ENCODE peak calls at places on chromosomes 6 and 20, in nine cellular contexts. One of them, this sample, is unnamed.

GRCh38 chr6:112007805-112008204 is 46.1 kb upstream of the CCN6 start:
- DNase-seq in endothelial cell of umbilical vein: peak; percentile 57
- DNase-seq in esophagus muscularis mucosa: no peak
- DNase-seq in HCT116: no peak
- DNase-seq in stomach: no peak
- DNase-seq in adrenal gland: peak; percentile 43
- DNase-seq in transverse colon: peak; percentile 11
- DNase-seq in Peyer's patch: no peak
- DNase-seq in heart left ventricle: peak; percentile 44
- DNase-seq in this sample: no peak

GRCh38 chr6:74434165-74434564 is 738.2 kb downstream of the CD109 start:
- DNase-seq in endothelial cell of umbilical vein: no peak
- DNase-seq in esophagus muscularis mucosa: no peak
- DNase-seq in HCT116: no peak
- DNase-seq in stomach: no peak
- DNase-seq in adrenal gland: no peak
- DNase-seq in transverse colon: no peak
- DNase-seq in Peyer's patch: no peak
- DNase-seq in heart left ventricle: no peak
- DNase-seq in this sample: no peak

GRCh38 chr20:3340443-3340842 is 67.0 kb downstream of the DNAAF9 start:
- DNase-seq in endothelial cell of umbilical vein: no peak
- DNase-seq in esophagus muscularis mucosa: no peak
- DNase-seq in HCT116: no peak
- DNase-seq in stomach: peak; percentile 84
- DNase-seq in adrenal gland: peak; percentile 86
- DNase-seq in transverse colon: peak; percentile 32
- DNase-seq in Peyer's patch: no peak
- DNase-seq in heart left ventricle: peak; percentile 87
- DNase-seq in this sample: peak; percentile 65

GRCh38 chr20:58598271-58599015 is 52.6 kb upstream of the STX16 start:
- DNase-seq in endothelial cell of umbilical vein: no peak
- DNase-seq in esophagus muscularis mucosa: no peak
- DNase-seq in HCT116: no peak
- DNase-seq in stomach: no peak
- DNase-seq in adrenal gland: peak; percentile 62
- DNase-seq in transverse colon: peak; percentile 32
- DNase-seq in Peyer's patch: no peak
- DNase-seq in heart left ventricle: peak; percentile 40
- DNase-seq in this sample: no peak

GRCh38 chr20:3658708-3659491 is 4.3 kb downstream of the GFRA4 start:
- DNase-seq in endothelial cell of umbilical vein: no peak
- DNase-seq in esophagus muscularis mucosa: no peak
- DNase-seq in HCT116: no peak
- DNase-seq in stomach: no peak
- DNase-seq in adrenal gland: peak; percentile 3
- DNase-seq in transverse colon: no peak
- DNase-seq in Peyer's patch: no peak
- DNase-seq in heart left ventricle: no peak
- DNase-seq in this sample: no peak

GRCh38 chr20:39607124-39607523 is 645.0 kb downstream of the DHX35 start:
- DNase-seq in endothelial cell of umbilical vein: no peak
- DNase-seq in esophagus muscularis mucosa: no peak
- DNase-seq in HCT116: no peak
- DNase-seq in stomach: no peak
- DNase-seq in adrenal gland: no peak
- DNase-seq in transverse colon: no peak
- DNase-seq in Peyer's patch: no peak
- DNase-seq in heart left ventricle: no peak
- DNase-seq in this sample: no peak

GRCh38 chr6:50699086-50699886 is 14.0 kb upstream of the TFAP2D start:
- DNase-seq in endothelial cell of umbilical vein: no peak
- DNase-seq in esophagus muscularis mucosa: no peak
- DNase-seq in HCT116: no peak
- DNase-seq in stomach: no peak
- DNase-seq in adrenal gland: no peak
- DNase-seq in transverse colon: no peak
- DNase-seq in Peyer's patch: no peak
- DNase-seq in heart left ventricle: no peak
- DNase-seq in this sample: no peak

GRCh38 chr6:105608711-105609374 is 206.0 kb upstream of the PREP start:
- DNase-seq in endothelial cell of umbilical vein: no peak
- DNase-seq in esophagus muscularis mucosa: no peak
- DNase-seq in HCT116: no peak
- DNase-seq in stomach: no peak
- DNase-seq in adrenal gland: no peak
- DNase-seq in transverse colon: peak; percentile 20
- DNase-seq in Peyer's patch: no peak
- DNase-seq in heart left ventricle: no peak
- DNase-seq in this sample: no peak

GRCh38 chr6:14871196-14871595 is 374.7 kb upstream of the JARID2 start:
- DNase-seq in endothelial cell of umbilical vein: no peak
- DNase-seq in esophagus muscularis mucosa: no peak
- DNase-seq in HCT116: no peak
- DNase-seq in stomach: no peak
- DNase-seq in adrenal gland: no peak
- DNase-seq in transverse colon: no peak
- DNase-seq in Peyer's patch: no peak
- DNase-seq in heart left ventricle: peak; percentile 83
- DNase-seq in this sample: no peak

GRCh38 chr6:549901-550300 is 107.0 kb downstream of the HUS1B start:
- DNase-seq in endothelial cell of umbilical vein: no peak
- DNase-seq in esophagus muscularis mucosa: no peak
- DNase-seq in HCT116: no peak
- DNase-seq in stomach: no peak
- DNase-seq in adrenal gland: no peak
- DNase-seq in transverse colon: no peak
- DNase-seq in Peyer's patch: no peak
- DNase-seq in heart left ventricle: no peak
- DNase-seq in this sample: no peak

GRCh38 chr20:56454754-56455153 is 13.7 kb upstream of the RTF2 start:
- DNase-seq in endothelial cell of umbilical vein: no peak
- DNase-seq in esophagus muscularis mucosa: no peak
- DNase-seq in HCT116: no peak
- DNase-seq in stomach: no peak
- DNase-seq in adrenal gland: no peak
- DNase-seq in transverse colon: no peak
- DNase-seq in Peyer's patch: no peak
- DNase-seq in heart left ventricle: no peak
- DNase-seq in this sample: no peak

GRCh38 chr6:44053760-44054556 is 73.3 kb downstream of the MRPL14 start:
- DNase-seq in endothelial cell of umbilical vein: peak; percentile 70
- DNase-seq in esophagus muscularis mucosa: no peak
- DNase-seq in HCT116: no peak
- DNase-seq in stomach: no peak
- DNase-seq in adrenal gland: no peak
- DNase-seq in transverse colon: no peak
- DNase-seq in Peyer's patch: no peak
- DNase-seq in heart left ventricle: no peak
- DNase-seq in this sample: no peak

GRCh38 chr6:8277769-8278168 is 157.6 kb downstream of the SLC35B3 start:
- DNase-seq in endothelial cell of umbilical vein: no peak
- DNase-seq in esophagus muscularis mucosa: no peak
- DNase-seq in HCT116: no peak
- DNase-seq in stomach: no peak
- DNase-seq in adrenal gland: no peak
- DNase-seq in transverse colon: no peak
- DNase-seq in Peyer's patch: no peak
- DNase-seq in heart left ventricle: no peak
- DNase-seq in this sample: no peak

GRCh38 chr6:33807606-33808005 is 3.8 kb upstream of the MLN start:
- DNase-seq in endothelial cell of umbilical vein: peak; percentile 26
- DNase-seq in esophagus muscularis mucosa: no peak
- DNase-seq in HCT116: no peak
- DNase-seq in stomach: no peak
- DNase-seq in adrenal gland: no peak
- DNase-seq in transverse colon: no peak
- DNase-seq in Peyer's patch: no peak
- DNase-seq in heart left ventricle: no peak
- DNase-seq in this sample: no peak

GRCh38 chr6:33808781-33809180 is 5.0 kb upstream of the MLN start:
- DNase-seq in endothelial cell of umbilical vein: no peak
- DNase-seq in esophagus muscularis mucosa: no peak
- DNase-seq in HCT116: no peak
- DNase-seq in stomach: no peak
- DNase-seq in adrenal gland: no peak
- DNase-seq in transverse colon: no peak
- DNase-seq in Peyer's patch: no peak
- DNase-seq in heart left ventricle: no peak
- DNase-seq in this sample: no peak

GRCh38 chr6:33806795-33807194 is 3.0 kb upstream of the MLN start:
- DNase-seq in endothelial cell of umbilical vein: no peak
- DNase-seq in esophagus muscularis mucosa: no peak
- DNase-seq in HCT116: no peak
- DNase-seq in stomach: no peak
- DNase-seq in adrenal gland: no peak
- DNase-seq in transverse colon: no peak
- DNase-seq in Peyer's patch: no peak
- DNase-seq in heart left ventricle: no peak
- DNase-seq in this sample: no peak

GRCh38 chr6:33812669-33813068 is 8.9 kb upstream of the MLN start:
- DNase-seq in endothelial cell of umbilical vein: peak; percentile 52
- DNase-seq in esophagus muscularis mucosa: no peak
- DNase-seq in HCT116: no peak
- DNase-seq in stomach: peak; percentile 35
- DNase-seq in adrenal gland: peak; percentile 44
- DNase-seq in transverse colon: no peak
- DNase-seq in Peyer's patch: no peak
- DNase-seq in heart left ventricle: peak; percentile 42
- DNase-seq in this sample: peak; percentile 53

GRCh38 chr6:33809619-33810018 is 5.8 kb upstream of the MLN start:
- DNase-seq in endothelial cell of umbilical vein: no peak
- DNase-seq in esophagus muscularis mucosa: no peak
- DNase-seq in HCT116: no peak
- DNase-seq in stomach: no peak
- DNase-seq in adrenal gland: no peak
- DNase-seq in transverse colon: no peak
- DNase-seq in Peyer's patch: no peak
- DNase-seq in heart left ventricle: no peak
- DNase-seq in this sample: no peak
- H3K4me1 ChIP-seq in endothelial cell of umbilical vein: no peaks in the 10 kb centered on the region
- H3K4me1 ChIP-seq in esophagus muscularis mucosa: no peaks in the 10 kb centered on the region
- H3K4me1 ChIP-seq in HCT116: no peaks in the 10 kb centered on the region
- H3K4me1 ChIP-seq in stomach: no peaks in the 10 kb centered on the region
- H3K4me1 ChIP-seq in adrenal gland: no peaks in the 10 kb centered on the region
- H3K4me1 ChIP-seq in transverse colon: no peaks in the 10 kb centered on the region
- H3K4me1 ChIP-seq in Peyer's patch: no peaks in the 10 kb centered on the region
- H3K4me1 ChIP-seq in heart left ventricle: peaks cover 16% of the 10 kb centered on the region
- H3K4me1 ChIP-seq in this sample: no peaks in the 10 kb centered on the region

GRCh38 chr6:32178547-32179440 is 589 bp downstream of the RNF5 start:
- DNase-seq in endothelial cell of umbilical vein: peak; percentile 57
- DNase-seq in esophagus muscularis mucosa: no peak
- DNase-seq in HCT116: no peak
- DNase-seq in stomach: no peak
- DNase-seq in adrenal gland: no peak
- DNase-seq in transverse colon: no peak
- DNase-seq in Peyer's patch: peak; percentile 33
- DNase-seq in heart left ventricle: peak; percentile 28
- DNase-seq in this sample: no peak
- TF ChIP-seq POLR2A in endothelial cell of umbilical vein: no peak
- TF ChIP-seq POLR2A in esophagus muscularis mucosa: no peak
- TF ChIP-seq POLR2A in HCT116: no peak
- TF ChIP-seq POLR2A in stomach: no peak
- TF ChIP-seq POLR2A in adrenal gland: no peak
- TF ChIP-seq POLR2A in transverse colon: no peak
- TF ChIP-seq POLR2A in Peyer's patch: no peak
- TF ChIP-seq POLR2A in heart left ventricle: no peak
- TF ChIP-seq POLR2A in this sample: no peak

DNA sequence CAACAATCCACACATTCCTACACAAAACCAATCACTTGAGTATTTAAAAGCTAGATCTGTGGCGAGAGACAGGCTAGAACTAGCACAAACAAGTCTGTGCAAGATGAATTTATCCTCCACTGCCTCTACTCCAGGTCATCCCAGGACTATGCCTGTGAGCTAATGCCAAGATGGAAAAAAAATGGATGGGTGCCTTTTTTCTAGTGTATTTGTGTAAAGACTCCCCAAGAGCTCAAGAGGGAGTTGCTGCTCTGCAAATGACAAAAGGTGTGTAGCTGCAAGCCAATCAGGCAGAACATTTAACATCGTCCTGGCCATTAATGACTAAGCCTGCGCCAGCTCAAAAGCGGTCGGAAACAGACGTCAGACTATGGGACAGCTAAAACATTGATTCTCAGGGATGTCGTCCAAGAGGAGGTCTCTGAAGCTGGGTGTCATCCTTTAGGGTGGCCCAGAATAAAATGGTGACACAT is 21.9 kb downstream of the ATXN1 start:
- DNase-seq in endothelial cell of umbilical vein: no peak
- DNase-seq in esophagus muscularis mucosa: no peak
- DNase-seq in HCT116: no peak
- DNase-seq in stomach: no peak
- DNase-seq in adrenal gland: no peak
- DNase-seq in transverse colon: no peak
- DNase-seq in Peyer's patch: no peak
- DNase-seq in heart left ventricle: no peak
- DNase-seq in this sample: no peak
- H3K4me1 ChIP-seq in endothelial cell of umbilical vein: peaks cover 29% of the 10 kb centered on the region
- H3K4me1 ChIP-seq in esophagus muscularis mucosa: peaks cover 70% of the 10 kb centered on the region
- H3K4me1 ChIP-seq in HCT116: no peaks in the 10 kb centered on the region
- H3K4me1 ChIP-seq in stomach: peaks cover 30% of the 10 kb centered on the region
- H3K4me1 ChIP-seq in adrenal gland: peaks cover 42% of the 10 kb centered on the region
- H3K4me1 ChIP-seq in transverse colon: peaks cover 15% of the 10 kb centered on the region
- H3K4me1 ChIP-seq in Peyer's patch: no peaks in the 10 kb centered on the region
- H3K4me1 ChIP-seq in heart left ventricle: peaks cover 79% of the 10 kb centered on the region
- H3K4me1 ChIP-seq in this sample: no peaks in the 10 kb centered on the region

GRCh38 chr6:142913511-142914047 is 31.4 kb downstream of the HIVEP2 start:
- DNase-seq in endothelial cell of umbilical vein: no peak
- DNase-seq in esophagus muscularis mucosa: no peak
- DNase-seq in HCT116: no peak
- DNase-seq in stomach: no peak
- DNase-seq in adrenal gland: no peak
- DNase-seq in transverse colon: peak; percentile 57
- DNase-seq in Peyer's patch: peak; percentile 82
- DNase-seq in heart left ventricle: no peak
- DNase-seq in this sample: no peak
- TF ChIP-seq POLR2A in endothelial cell of umbilical vein: no peak
- TF ChIP-seq POLR2A in esophagus muscularis mucosa: no peak
- TF ChIP-seq POLR2A in HCT116: no peak
- TF ChIP-seq POLR2A in stomach: no peak
- TF ChIP-seq POLR2A in adrenal gland: no peak
- TF ChIP-seq POLR2A in transverse colon: no peak
- TF ChIP-seq POLR2A in Peyer's patch: no peak
- TF ChIP-seq POLR2A in heart left ventricle: no peak
- TF ChIP-seq POLR2A in this sample: no peak

DNA sequence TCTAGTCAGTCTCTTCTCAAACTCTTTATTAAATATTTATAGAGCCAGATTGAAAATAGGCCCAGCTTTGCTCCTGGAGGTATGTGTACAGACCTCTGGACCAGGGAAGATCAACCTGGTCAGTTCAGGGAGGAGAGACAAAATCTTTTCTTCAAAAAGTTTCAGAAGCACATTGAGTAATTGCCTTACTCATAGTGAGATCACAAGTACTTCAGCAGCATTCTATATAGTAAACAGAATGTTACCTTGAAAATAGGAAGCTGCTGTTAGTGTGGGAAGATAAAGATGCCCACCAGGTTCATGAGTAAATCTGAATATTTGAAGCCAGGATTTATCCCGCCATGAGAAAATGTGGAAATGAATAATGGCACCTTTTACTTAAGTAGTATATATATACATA is 665.9 kb upstream of the CITED2 start:
- DNase-seq in endothelial cell of umbilical vein: no peak
- DNase-seq in esophagus muscularis mucosa: no peak
- DNase-seq in HCT116: no peak
- DNase-seq in stomach: no peak
- DNase-seq in adrenal gland: no peak
- DNase-seq in transverse colon: no peak
- DNase-seq in Peyer's patch: no peak
- DNase-seq in heart left ventricle: no peak
- DNase-seq in this sample: no peak
- H3K4me1 ChIP-seq in endothelial cell of umbilical vein: no peaks in the 10 kb centered on the region
- H3K4me1 ChIP-seq in esophagus muscularis mucosa: no peaks in the 10 kb centered on the region
- H3K4me1 ChIP-seq in HCT116: peaks cover 21% of the 10 kb centered on the region
- H3K4me1 ChIP-seq in stomach: no peaks in the 10 kb centered on the region
- H3K4me1 ChIP-seq in adrenal gland: peaks cover 18% of the 10 kb centered on the region
- H3K4me1 ChIP-seq in transverse colon: no peaks in the 10 kb centered on the region
- H3K4me1 ChIP-seq in Peyer's patch: no peaks in the 10 kb centered on the region
- H3K4me1 ChIP-seq in heart left ventricle: peaks cover 51% of the 10 kb centered on the region
- H3K4me1 ChIP-seq in this sample: no peaks in the 10 kb centered on the region